ENCODE peak calls at places on chromosomes 6 and 20, in four cellular contexts. Y is psoas muscle, U is cardiac fibroblast, F is cardiac muscle cell. A is an unnamed sample.

GRCh38 chr20:45725134-45725533 is 3.0 kb downstream of the SPINT4 start:
- DNase-seq in Y (no peak), U (peak; percentile 7), F (no peak), A (no peak)

GRCh38 chr6:25706314-25707014 is 48.1 kb upstream of the SLC17A4 start:
- DNase-seq in Y (peak; percentile 47), U (peak; percentile 54), F (peak; percentile 53), A (no peak)

GRCh38 chr6:25056130-25056529 is 120.4 kb upstream of the RIPOR2 start:
- DNase-seq in U (no peak), Y (no peak), F (no peak), A (no peak)

GRCh38 chr20:9281770-9282169 is 212.9 kb downstream of the PLCB4 start:
- DNase-seq in U (no peak), Y (no peak), F (no peak), A (no peak)

GRCh38 chr6:13908955-13909381 is 15.8 kb upstream of the RNF182 start:
- DNase-seq in U (peak; percentile 76), F (peak; percentile 69), Y (no peak), A (peak; percentile 88)

GRCh38 chr20:62707981-62708521 is 585 bp upstream of the NTSR1 start:
- DNase-seq in U (no peak), Y (no peak), F (no peak), A (peak; percentile 73)

GRCh38 chr6:53543341-53544010 is 1.4 kb downstream of the GCLC start:
- DNase-seq in U (peak; percentile 23), Y (no peak), F (no peak), A (no peak)

GRCh38 chr6:35716798-35717197 is 20.0 kb upstream of the ARMC12 start:
- DNase-seq in F (no peak), Y (no peak), U (no peak), A (no peak)

GRCh38 chr6:158207452-158207788 is 39.3 kb downstream of the GTF2H5 start:
- DNase-seq in U (peak; percentile 36), F (no peak), Y (no peak), A (no peak)

GRCh38 chr6:51814418-51814817 is 273.0 kb downstream of the PKHD1 start:
- DNase-seq in Y (no peak), F (no peak), U (no peak), A (peak; percentile 3)

GRCh38 chr6:150238294-150238693 is 95.5 kb downstream of the PPP1R14C start:
- DNase-seq in U (peak; percentile 58), Y (peak; percentile 64), F (no peak), A (no peak)

GRCh38 chr6:9537381-9537780 is 877.5 kb downstream of the TFAP2A start:
- DNase-seq in Y (no peak), U (peak; percentile 28), F (no peak), A (peak; percentile 68)

GRCh38 chr6:15654250-15654649 is 8.6 kb downstream of the DTNBP1 start:
- DNase-seq in F (no peak), Y (no peak), U (no peak), A (no peak)

GRCh38 chr6:125586074-125586473 is 163.4 kb upstream of the HEY2 start:
- DNase-seq in F (no peak), Y (no peak), U (no peak), A (no peak)

GRCh38 chr6:15879372-15880261 is 216.8 kb upstream of the DTNBP1 start:
- DNase-seq in Y (peak; percentile 85), U (peak; percentile 85), F (peak; percentile 71), A (peak; percentile 83)

GRCh38 chr6:86423571-86423970 is 513.8 kb upstream of the HTR1E start:
- DNase-seq in Y (no peak), U (no peak), F (no peak), A (no peak)

GRCh38 chr6:18595774-18596528 is 208.8 kb downstream of the RNF144B start:
- DNase-seq in Y (no peak), F (peak; percentile 85), U (peak; percentile 79), A (peak; percentile 95)

GRCh38 chr6:18415671-18416340 is 28.7 kb downstream of the RNF144B start:
- DNase-seq in Y (no peak), U (no peak), F (no peak), A (no peak)

GRCh38 chr20:1809611-1810510 is 85.3 kb upstream of the SIRPA start:
- DNase-seq in F (no peak), U (peak; percentile 29), Y (no peak), A (no peak)

GRCh38 chr6:33716890-33717632 is 5.6 kb upstream of the UQCC2 start:
- DNase-seq in U (no peak), F (no peak), Y (no peak), A (no peak)

GRCh38 chr6:75381878-75382633 is 97.5 kb upstream of the TMEM30A start:
- DNase-seq in U (peak; percentile 17), Y (no peak), F (no peak), A (peak; percentile 90)

GRCh38 chr6:87074051-87074711 is 20.7 kb downstream of the CGA start:
- DNase-seq in U (no peak), F (no peak), Y (no peak), A (no peak)

GRCh38 chr6:52411911-52412310 is 8.2 kb upstream of the EFHC1 start:
- DNase-seq in Y (no peak), U (no peak), F (no peak), A (no peak)

GRCh38 chr6:54515013-54515412 is 206.8 kb downstream of the TINAG start:
- DNase-seq in F (no peak), Y (no peak), U (no peak), A (no peak)

GRCh38 chr6:2763345-2763841 is 1.8 kb upstream of the WRNIP1 start:
- DNase-seq in Y (peak; percentile 65), U (no peak), F (no peak), A (no peak)

GRCh38 chr6:42745083-42745637 is 743 bp downstream of the TBCC start:
- DNase-seq in Y (peak; percentile 77), U (peak; percentile 19), F (peak; percentile 38), A (peak; percentile 26)

GRCh38 chr20:25066386-25066785 is 8.4 kb upstream of the ACSS1 start:
- DNase-seq in F (no peak), Y (peak; percentile 22), U (no peak), A (no peak)

GRCh38 chr6:108654465-108655106 is 93.9 kb downstream of the FOXO3 start:
- DNase-seq in U (peak; percentile 69), Y (no peak), F (no peak), A (no peak)

GRCh38 chr20:6769953-6770831 is 2.7 kb downstream of the BMP2 start:
- DNase-seq in Y (peak; percentile 68), F (peak; percentile 63), U (peak; percentile 47), A (no peak)

GRCh38 chr6:104539173-104539572 is 320.5 kb downstream of the HACE1 start:
- DNase-seq in F (no peak), U (no peak), Y (no peak), A (no peak)

GRCh38 chr6:151087861-151088598 is 151.7 kb upstream of the AKAP12 start:
- DNase-seq in Y (no peak), F (peak; percentile 57), U (peak; percentile 92), A (no peak)

GRCh38 chr6:19086480-19086879 is 699.3 kb downstream of the RNF144B start:
- DNase-seq in U (no peak), F (no peak), Y (no peak), A (no peak)

GRCh38 chr20:52190437-52191131 is 995 bp downstream of the ZFP64 start:
- DNase-seq in U (peak; percentile 28), Y (no peak), F (peak; percentile 62), A (peak; percentile 62)

DNA sequence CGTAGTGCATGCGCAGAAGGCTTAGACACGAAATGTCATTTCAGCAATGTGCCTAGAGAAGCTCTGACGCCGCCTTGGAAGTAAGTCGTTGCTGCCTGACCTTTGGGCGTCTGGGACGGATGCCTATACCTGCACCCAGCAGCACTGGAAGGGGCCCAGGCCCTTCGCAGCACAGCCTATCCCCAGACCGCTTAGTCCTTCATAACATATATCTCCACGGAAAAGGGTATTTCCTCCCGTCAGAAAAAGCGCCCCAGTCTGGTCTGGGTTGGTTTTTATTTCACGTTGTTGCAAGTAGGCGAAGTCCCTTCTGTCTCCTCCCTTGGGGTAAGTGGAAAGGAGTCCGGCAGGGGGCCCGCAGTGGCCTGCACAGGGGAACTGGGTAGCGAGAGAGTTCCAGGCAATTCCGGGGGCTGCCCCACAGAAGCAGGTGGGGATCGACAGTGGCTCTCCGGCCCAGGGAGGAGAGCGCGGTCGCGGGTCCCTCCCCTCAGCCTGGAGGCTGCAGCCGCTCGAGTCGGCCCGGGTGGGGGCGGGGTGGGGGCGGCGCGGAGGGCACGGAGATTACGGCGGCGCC is 558 bp upstream of the EYA4 start:
- DNase-seq in Y (peak; percentile 80), U (peak; percentile 13), F (peak; percentile 46), A (peak; percentile 24)
- TF ChIP-seq CTCF in Y (peak; percentile 24), U (no peak), F (peak; percentile 17), A (no peak)

GRCh38 chr6:106811088-106811686 is 163.3 kb downstream of the CD24 start:
- DNase-seq in F (no peak), U (no peak), Y (no peak), A (no peak)

GRCh38 chr6:106805017-106805335 is 169.6 kb downstream of the CD24 start:
- DNase-seq in U (no peak), F (no peak), Y (no peak), A (no peak)

GRCh38 chr6:106808758-106809157 is 165.8 kb downstream of the CD24 start:
- DNase-seq in F (no peak), Y (no peak), U (no peak), A (no peak)

GRCh38 chr6:106805771-106806170 is 168.8 kb downstream of the CD24 start:
- DNase-seq in Y (no peak), F (no peak), U (no peak), A (no peak)

GRCh38 chr6:106807946-106808611 is 166.4 kb downstream of the CD24 start:
- DNase-seq in F (no peak), U (no peak), Y (no peak), A (no peak)
- TF ChIP-seq CTCF in F (no peak), U (no peak), Y (no peak), A (no peak)

GRCh38 chr20:48738399-48739304 is 89.1 kb downstream of the PREX1 start:
- DNase-seq in Y (no peak), U (no peak), F (peak; percentile 55), A (no peak)

GRCh38 chr20:48738094-48738398 is 89.8 kb downstream of the PREX1 start:
- DNase-seq in U (no peak), Y (no peak), F (no peak), A (no peak)

GRCh38 chr20:48740714-48741113 is 87.1 kb downstream of the PREX1 start:
- DNase-seq in U (no peak), Y (no peak), F (no peak), A (no peak)

GRCh38 chr20:48740269-48740603 is 87.6 kb downstream of the PREX1 start:
- DNase-seq in Y (no peak), U (no peak), F (no peak), A (no peak)

GRCh38 chr20:48739395-48740268 is 88.2 kb downstream of the PREX1 start:
- DNase-seq in F (no peak), U (no peak), Y (no peak), A (no peak)
- TF ChIP-seq CTCF in F (no peak), U (no peak), Y (no peak), A (no peak)

GRCh38 chr6:113500221-113500620 is 356.9 kb upstream of the MARCKS start:
- DNase-seq in Y (no peak), F (no peak), U (peak; percentile 29), A (no peak)
- TF ChIP-seq CTCF in Y (no peak), F (no peak), U (no peak), A (no peak)

GRCh38 chr6:38354033-38354373 is 285.7 kb downstream of the BTBD9 start:
- DNase-seq in F (no peak), U (no peak), Y (no peak), A (no peak)
- TF ChIP-seq CTCF in F (no peak), U (no peak), Y (no peak), A (no peak)

A was measured in A673.